ENCODE peak calls at places on chromosome 6, in six cellular contexts. O is hepatocyte, K is neural progenitor cell, U is HepG2, E is GM23248, G is fibroblast of lung. Y is an unnamed sample. For H4K20me1 and H3K4me1, the result is how much of the 10 kb centered on the place peaks cover.

GRCh38 chr6:131858765-131859490 is 51.1 kb downstream of the ENPP1 start:
- DNase-seq in G (peak), O (no peak), U (no peak), E (peak), K (no peak), Y (no peak)

GRCh38 chr6:81865712-81866111 is 113.2 kb upstream of the TENT5A start:
- DNase-seq in G (peak), O (peak), K (no peak), E (peak), U (peak), Y (no peak)

GRCh38 chr6:34179106-34179720 is 33.3 kb upstream of the GRM4 start:
- DNase-seq in G (no peak), E (no peak), U (no peak), K (no peak), O (no peak), Y (no peak)

GRCh38 chr6:57224769-57225515 is 2.8 kb upstream of the RAB23 start:
- DNase-seq in E (peak), U (no peak), O (peak), K (no peak), G (peak), Y (no peak)

GRCh38 chr6:141467881-141468280 is 664.8 kb upstream of the GJE1 start:
- DNase-seq in U (no peak), O (no peak), G (peak), E (peak), K (no peak), Y (no peak)

GRCh38 chr6:11096109-11096508 is 2.5 kb downstream of the SMIM13 start:
- DNase-seq in U (peak), E (peak), O (peak), G (peak), K (peak), Y (peak)

GRCh38 chr6:131660195-131660594 is 23.1 kb downstream of the ENPP3 start:
- DNase-seq in O (no peak), G (peak), E (peak), K (no peak), U (no peak), Y (no peak)

GRCh38 chr6:134544737-134545136 is 226.8 kb upstream of the SGK1 start:
- DNase-seq in O (no peak), K (no peak), G (no peak), U (no peak), E (no peak), Y (no peak)

GRCh38 chr6:127186889-127187288 is 68.4 kb downstream of the RSPO3 start:
- DNase-seq in K (peak), E (peak), U (peak), O (peak), G (no peak), Y (peak)

GRCh38 chr6:33840064-33840926 is 36.5 kb upstream of the MLN start:
- DNase-seq in K (no peak), E (peak), U (peak), G (peak), O (peak), Y (peak)

GRCh38 chr6:34521463-34522288 is 34.5 kb downstream of the SPDEF start:
- DNase-seq in E (no peak), U (no peak), K (no peak), O (no peak), G (no peak), Y (no peak)

GRCh38 chr6:141359953-141360352 is 772.8 kb upstream of the GJE1 start:
- DNase-seq in E (no peak), G (peak), O (no peak), U (no peak), K (peak), Y (no peak)

GRCh38 chr6:66210964-66211363 is 503.9 kb upstream of the EYS start:
- DNase-seq in E (no peak), G (no peak), U (no peak), O (no peak), K (peak), Y (no peak)

GRCh38 chr6:73088138-73088813 is 137.0 kb downstream of the KHDC1L start:
- DNase-seq in K (no peak), U (no peak), E (no peak), G (peak), O (no peak), Y (no peak)

GRCh38 chr6:32169211-32169610 is 4.8 kb downstream of the EGFL8 start:
- DNase-seq in O (no peak), E (peak), G (no peak), K (no peak), U (no peak), Y (no peak)

GRCh38 chr6:12717356-12717755 is 789 bp downstream of the PHACTR1 start:
- DNase-seq in G (peak), K (no peak), O (no peak), U (peak), E (peak), Y (no peak)

GRCh38 chr6:85494551-85495337 is 44.9 kb downstream of the NT5E start:
- DNase-seq in G (peak), K (no peak), E (peak), U (no peak), O (peak), Y (no peak)

GRCh38 chr6:110529355-110529754 is 52.9 kb upstream of the SLC22A16 start:
- DNase-seq in G (peak), O (no peak), E (peak), K (no peak), U (no peak), Y (no peak)

GRCh38 chr6:100078509-100078908 is 84.5 kb upstream of the MCHR2 start:
- DNase-seq in U (peak), G (peak), K (peak), O (peak), E (peak), Y (peak)

GRCh38 chr6:22886881-22887581 is 317.7 kb downstream of the HDGFL1 start:
- DNase-seq in K (no peak), E (peak), G (peak), O (no peak), U (no peak), Y (no peak)

GRCh38 chr6:134599079-134599478 is 281.2 kb upstream of the SGK1 start:
- DNase-seq in O (no peak), E (no peak), U (no peak), K (no peak), G (no peak), Y (no peak)

GRCh38 chr6:129469070-129469662 is 240.8 kb downstream of the ARHGAP18 start:
- DNase-seq in U (no peak), G (no peak), K (no peak), E (peak), O (no peak), Y (no peak)

DNA sequence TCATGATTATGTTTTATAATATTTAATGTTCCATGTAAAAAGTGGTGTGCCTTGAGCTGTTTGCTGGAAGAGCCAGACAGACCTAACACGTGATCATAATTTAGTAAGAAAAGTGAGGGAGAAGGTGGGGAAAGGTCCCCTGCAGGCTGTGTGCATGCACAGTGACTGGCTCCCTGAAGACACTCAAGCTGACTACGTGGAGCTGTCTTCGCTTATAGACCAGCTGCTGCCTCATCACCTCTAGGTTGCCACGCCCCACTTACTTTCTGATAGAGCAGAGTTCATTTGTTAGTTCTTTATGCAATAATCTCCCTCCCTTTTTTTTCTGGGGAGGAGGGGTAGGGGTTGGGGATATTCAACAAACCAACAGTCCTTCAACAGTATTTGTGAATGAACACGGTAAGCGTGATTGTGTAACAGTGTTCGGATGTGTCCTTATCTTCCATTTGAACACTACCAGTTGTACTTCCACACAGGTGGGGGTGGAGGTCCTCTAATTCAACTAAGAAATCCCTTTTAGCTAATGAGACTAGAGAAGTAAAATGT is 157.3 kb downstream of the BACH2 start:
- DNase-seq in G (no peak), U (no peak), O (no peak), E (no peak), K (no peak), Y (no peak)
- H4K20me1 ChIP-seq in G (under half), U (under half), O (under half), E (under half), K (under half), Y (under half)

GRCh38 chr6:79946773-79947190 is 571 bp downstream of the ELOVL4 start:
- DNase-seq in G (peak), K (peak), E (peak), U (no peak), O (peak), Y (peak)

GRCh38 chr6:79943133-79943532 is 4.2 kb downstream of the ELOVL4 start:
- DNase-seq in K (no peak), O (no peak), E (no peak), U (no peak), G (no peak), Y (no peak)

GRCh38 chr6:79949235-79949634 is 1.9 kb upstream of the ELOVL4 start:
- DNase-seq in G (peak), K (peak), O (peak), U (peak), E (peak), Y (peak)

GRCh38 chr6:79946242-79946641 is 1.1 kb downstream of the ELOVL4 start:
- DNase-seq in O (peak), E (peak), U (peak), K (peak), G (peak), Y (peak)

GRCh38 chr6:79947191-79948173 is at the start of gene ELOVL4:
- DNase-seq in K (peak), G (peak), U (no peak), E (peak), O (peak), Y (peak)
- H2AFZ ChIP-seq in K (peak), G (peak), U (no peak), E (peak), O (peak), Y (peak)

GRCh38 chr6:3283641-3284435 is 25.1 kb downstream of the PSMG4 start:
- DNase-seq in G (no peak), U (no peak), K (no peak), O (no peak), E (no peak), Y (no peak)

GRCh38 chr6:3283241-3283640 is 24.5 kb downstream of the PSMG4 start:
- DNase-seq in O (no peak), U (no peak), K (no peak), E (no peak), G (no peak), Y (no peak)

GRCh38 chr6:3281669-3282460 is 23.1 kb downstream of the PSMG4 start:
- DNase-seq in O (no peak), U (no peak), G (peak), E (peak), K (peak), Y (no peak)

GRCh38 chr6:3280866-3281465 is 22.2 kb downstream of the PSMG4 start:
- DNase-seq in O (no peak), K (no peak), E (peak), G (peak), U (no peak), Y (no peak)

DNA sequence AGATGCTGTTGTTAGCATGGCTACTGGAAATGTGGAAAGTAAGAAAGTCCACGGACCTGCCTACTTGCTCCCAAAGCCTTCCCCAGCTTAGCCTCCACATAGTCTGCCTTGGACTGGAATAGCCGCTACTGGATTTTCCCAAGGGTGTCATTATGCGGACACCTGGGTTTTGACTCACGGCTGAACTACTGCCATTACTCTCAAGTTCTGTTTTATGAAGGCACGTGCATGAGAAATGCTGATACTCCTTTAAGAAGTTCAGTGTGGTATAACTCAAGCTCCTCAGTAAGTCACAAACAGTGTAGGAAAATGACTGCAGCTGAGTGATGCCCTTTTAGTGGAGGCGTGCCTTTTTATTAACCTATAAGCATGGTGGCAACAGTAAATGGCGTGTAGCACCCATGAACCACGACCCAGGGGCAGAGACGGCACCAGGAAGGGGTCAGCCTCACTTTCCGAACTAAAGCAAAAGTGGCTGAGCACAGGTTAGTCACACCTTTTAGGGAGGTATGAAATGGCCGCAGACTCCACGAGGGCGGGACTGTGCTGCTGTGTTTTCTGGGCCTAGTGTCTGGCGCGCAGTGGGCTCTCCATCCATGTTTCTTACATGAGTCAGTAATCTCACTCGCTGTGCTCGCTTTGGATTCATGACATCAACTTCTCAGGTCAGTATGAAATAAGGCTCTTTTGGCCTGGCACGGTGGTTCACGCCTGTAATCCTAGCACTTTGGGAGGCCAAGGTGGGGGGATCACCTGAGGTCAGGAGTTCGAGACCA is 23.9 kb downstream of the PSMG4 start:
- DNase-seq in E (no peak), G (peak), O (no peak), K (no peak), U (no peak), Y (no peak)
- H3K4me1 ChIP-seq in E (under half), G (under half), O (under half), K (under half), U (under half), Y (under half)

GRCh38 chr6:24974182-24975171 is 38.7 kb upstream of the RIPOR2 start:
- DNase-seq in K (no peak), E (peak), O (no peak), U (no peak), G (no peak), Y (no peak)
- H4K20me1 ChIP-seq in K (under half), E (under half), O (under half), U (under half), G (under half), Y (under half)

GRCh38 chr6:169890049-169890448 is 138.6 kb downstream of the ERMARD start:
- DNase-seq in K (no peak), G (no peak), E (no peak), U (no peak), O (peak), Y (no peak)

GRCh38 chr6:169886631-169887227 is 135.3 kb downstream of the ERMARD start:
- DNase-seq in O (no peak), K (peak), U (no peak), G (no peak), E (no peak), Y (no peak)

GRCh38 chr6:169885831-169886230 is 134.4 kb downstream of the ERMARD start:
- DNase-seq in E (no peak), G (no peak), U (no peak), O (no peak), K (no peak), Y (no peak)

GRCh38 chr6:169885131-169885530 is 133.7 kb downstream of the ERMARD start:
- DNase-seq in O (no peak), U (no peak), E (no peak), K (no peak), G (no peak), Y (no peak)

GRCh38 chr6:169887529-169888140 is 136.2 kb downstream of the ERMARD start:
- DNase-seq in E (no peak), U (no peak), K (no peak), G (no peak), O (no peak), Y (no peak)
- H2AFZ ChIP-seq in E (no peak), U (no peak), K (no peak), G (no peak), O (no peak), Y (no peak)

GRCh38 chr6:137216106-137216505 is 3.1 kb downstream of the IFNGR1 start:
- DNase-seq in O (no peak), U (no peak), E (peak), G (no peak), K (no peak), Y (no peak)

GRCh38 chr6:137213813-137214212 is 5.4 kb downstream of the IFNGR1 start:
- DNase-seq in U (no peak), O (no peak), E (no peak), G (no peak), K (no peak), Y (no peak)

GRCh38 chr6:137216875-137217553 is 2.2 kb downstream of the IFNGR1 start:
- DNase-seq in K (no peak), O (no peak), U (peak), E (no peak), G (no peak), Y (no peak)

GRCh38 chr6:137213331-137213740 is 5.8 kb downstream of the IFNGR1 start:
- DNase-seq in E (no peak), G (no peak), K (no peak), O (no peak), U (no peak), Y (no peak)

DNA sequence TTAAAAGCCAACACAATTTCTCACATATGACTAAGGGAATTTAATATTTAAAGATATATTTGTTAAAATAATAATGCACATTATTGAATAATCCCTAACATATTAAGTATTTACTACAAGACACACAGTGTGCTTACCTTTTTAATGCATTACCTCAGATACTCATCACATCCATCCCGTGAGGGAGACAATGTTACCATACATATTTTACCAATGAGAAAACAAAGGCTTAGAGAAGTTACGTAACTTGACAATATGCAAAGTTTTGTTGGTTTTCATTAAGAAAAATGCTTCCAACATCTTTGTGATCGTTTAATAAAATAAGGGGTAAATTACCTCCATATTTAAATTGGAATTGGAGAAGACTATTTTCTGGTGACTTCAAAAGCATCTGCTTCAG is 4.3 kb downstream of the IFNGR1 start:
- DNase-seq in K (no peak), G (no peak), E (peak), O (no peak), U (no peak), Y (no peak)
- H3K4me1 ChIP-seq in K (under half), G (under half), E (half or more), O (under half), U (half or more), Y (under half)

DNA sequence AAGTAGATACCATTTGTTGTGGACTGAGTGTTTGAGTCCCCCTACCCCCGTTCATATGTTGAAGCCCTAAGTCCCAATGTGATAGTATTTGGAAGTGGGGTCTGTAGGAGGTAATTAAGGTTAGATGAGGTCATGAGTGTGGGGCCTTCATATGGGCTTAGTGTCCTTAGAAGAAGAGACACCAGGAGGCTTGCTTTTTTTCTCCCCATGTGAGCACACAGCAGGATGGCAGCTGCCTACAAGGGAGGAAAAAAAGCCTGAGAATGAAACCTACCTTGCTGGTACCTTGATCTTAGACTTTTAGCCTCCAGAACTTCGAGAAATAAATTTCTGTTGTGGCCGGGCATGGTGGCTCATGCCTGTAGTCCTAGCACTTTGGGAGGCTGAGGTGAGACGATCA is 67.9 kb upstream of the TULP4 start:
- DNase-seq in O (no peak), K (peak), E (no peak), G (no peak), U (no peak), Y (no peak)
- H4K20me1 ChIP-seq in O (under half), K (under half), E (under half), G (under half), U (under half), Y (under half)

GRCh38 chr6:124994648-124995047 is 32.4 kb downstream of the RNF217 start:
- DNase-seq in K (no peak), U (no peak), E (no peak), O (no peak), G (no peak), Y (no peak)
- H2AFZ ChIP-seq in K (no peak), U (no peak), E (no peak), O (no peak), G (no peak), Y (no peak)

DNA sequence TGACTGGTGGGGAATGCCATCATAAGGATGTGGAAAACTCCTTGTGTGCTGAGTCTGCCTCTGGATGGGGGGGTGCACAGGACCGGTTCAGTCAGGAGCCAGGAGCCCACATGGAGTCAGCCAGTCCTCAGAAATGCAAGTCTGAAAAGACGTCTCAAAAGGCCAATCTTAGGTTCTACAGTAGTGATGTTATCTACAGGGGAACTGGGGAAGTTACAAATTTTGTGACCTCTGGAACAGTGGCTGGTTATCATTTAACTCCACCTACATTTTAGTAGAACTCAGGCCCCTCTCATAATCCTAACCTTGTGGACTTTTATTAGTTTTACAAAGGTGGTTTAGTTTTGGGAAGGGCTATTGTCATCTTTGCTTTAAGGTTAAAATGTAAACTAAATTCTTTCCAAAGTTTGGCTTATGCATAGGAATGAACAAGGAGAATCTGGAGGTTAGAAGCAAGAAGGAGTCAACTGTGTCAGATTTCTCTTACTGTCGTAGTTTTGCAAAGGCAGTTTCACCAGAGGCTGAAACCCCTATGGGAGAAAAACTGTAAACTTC is 13.7 kb upstream of the TBC1D22B start:
- DNase-seq in O (no peak), U (no peak), E (no peak), K (no peak), G (peak), Y (no peak)
- H3K4me1 ChIP-seq in O (under half), U (half or more), E (half or more), K (under half), G (under half), Y (under half)

GRCh38 chr6:18454446-18454845 is 67.3 kb downstream of the RNF144B start:
- DNase-seq in O (no peak), G (no peak), U (no peak), K (no peak), E (no peak), Y (no peak)
- H4K20me1 ChIP-seq in O (under half), G (under half), U (under half), K (under half), E (under half), Y (under half)